ENCODE peak calls at places on chromosomes 12 and 14, in four cellular contexts. E, T, R and Y are unnamed samples.

GRCh38 chr14:61837336-61838229 is 75.4 kb downstream of the SNAPC1 start:
- DNase-seq in E (peak), R (peak), T (peak), Y (peak)

GRCh38 chr14:31541702-31542101 is 19.5 kb upstream of the NUBPL start:
- DNase-seq in T (no peak), E (no peak), R (no peak), Y (no peak)

GRCh38 chr14:91367173-91368171 is 50.1 kb downstream of the CCDC88C start:
- DNase-seq in E (no peak), R (no peak), T (no peak), Y (no peak)

GRCh38 chr12:105555556-105555973 is 225.1 kb downstream of the C12orf75 start:
- DNase-seq in T (no peak), E (no peak), R (no peak), Y (no peak)

GRCh38 chr12:125272252-125272980 is 207.2 kb downstream of the AACS start:
- DNase-seq in R (no peak), E (no peak), T (no peak), Y (no peak)

GRCh38 chr12:128356547-128356946 is 89.6 kb downstream of the TMEM132C start:
- DNase-seq in E (no peak), T (no peak), R (no peak), Y (no peak)

GRCh38 chr12:30021046-30021833 is 237.5 kb upstream of the TMTC1 start:
- DNase-seq in R (no peak), T (no peak), E (no peak), Y (no peak)

GRCh38 chr12:6768385-6769002 is 2.3 kb downstream of the PTMS start:
- DNase-seq in E (no peak), T (no peak), R (no peak), Y (no peak)

GRCh38 chr14:93984987-93985410 is 8.6 kb upstream of the ASB2 start:
- DNase-seq in T (no peak), E (peak), R (peak), Y (peak)

GRCh38 chr12:95763809-95764253 is 26.7 kb downstream of the NTN4 start:
- DNase-seq in R (no peak), T (no peak), E (peak), Y (no peak)

GRCh38 chr12:89346741-89347324 is 5.5 kb downstream of the DUSP6 start:
- DNase-seq in T (no peak), E (peak), R (no peak), Y (no peak)

GRCh38 chr12:74985293-74985985 is 224.2 kb downstream of the KCNC2 start:
- DNase-seq in E (no peak), T (no peak), R (no peak), Y (no peak)